ENCODE peak calls at places on chromosome 17, in five cellular contexts. T, X, D, W and U are unnamed samples.

GRCh38 chr17:40071720-40072480 is 9.1 kb downstream of the THRA start:
- DNase-seq in X (peak), D (no peak), W (peak), T (peak), U (peak)

GRCh38 chr17:57009737-57010445 is 32.0 kb downstream of the SCPEP1 start:
- DNase-seq in D (peak), X (no peak), W (peak), T (peak), U (peak)

GRCh38 chr17:2094891-2095535 is 40.1 kb downstream of the HIC1 start:
- DNase-seq in X (no peak), D (no peak), W (peak), T (peak), U (peak)

GRCh38 chr17:36728030-36728991 is 126.9 kb downstream of the MRM1 start:
- DNase-seq in T (no peak), D (peak), W (no peak), X (no peak), U (peak)

GRCh38 chr17:16473286-16474011 is 18.5 kb downstream of the LRRC75A start:
- DNase-seq in D (no peak), T (no peak), W (no peak), X (no peak), U (no peak)

GRCh38 chr17:70353408-70354092 is 184.2 kb downstream of the KCNJ2 start:
- DNase-seq in T (no peak), D (no peak), W (no peak), X (no peak), U (no peak)

GRCh38 chr17:1683489-1683888 is 1.2 kb downstream of the PRPF8 start:
- DNase-seq in T (no peak), W (no peak), D (no peak), X (no peak), U (no peak)

GRCh38 chr17:6713130-6713917 is at the start of gene SLC13A5:
- DNase-seq in X (no peak), W (no peak), T (peak), D (no peak), U (peak)

GRCh38 chr17:1197781-1198490 is 18.2 kb upstream of the ABR start:
- DNase-seq in X (no peak), D (no peak), W (peak), T (peak), U (no peak)

GRCh38 chr17:65963179-65963578 is 228.8 kb downstream of the CEP112 start:
- DNase-seq in W (no peak), T (no peak), D (no peak), X (no peak), U (no peak)

GRCh38 chr17:36151891-36152638 is 24.4 kb downstream of the TBC1D3B start:
- DNase-seq in X (no peak), W (no peak), T (no peak), D (no peak), U (no peak)

GRCh38 chr17:70636517-70637133 is 467.3 kb downstream of the KCNJ2 start:
- DNase-seq in D (peak), T (no peak), X (no peak), W (no peak), U (peak)

GRCh38 chr17:28901866-28902818 is 737 bp downstream of the DHRS13 start:
- DNase-seq in W (peak), T (peak), D (no peak), X (no peak), U (peak)

GRCh38 chr17:28898261-28898955 is 875 bp upstream of the FLOT2 start:
- DNase-seq in D (no peak), X (no peak), T (no peak), W (no peak), U (no peak)

GRCh38 chr17:28902819-28903545 is at the start of gene DHRS13:
- DNase-seq in X (peak), T (peak), W (peak), D (no peak), U (peak)

GRCh38 chr17:28899212-28899815 is 1.8 kb upstream of the FLOT2 start:
- DNase-seq in W (no peak), T (no peak), D (no peak), X (no peak), U (no peak)

DNA sequence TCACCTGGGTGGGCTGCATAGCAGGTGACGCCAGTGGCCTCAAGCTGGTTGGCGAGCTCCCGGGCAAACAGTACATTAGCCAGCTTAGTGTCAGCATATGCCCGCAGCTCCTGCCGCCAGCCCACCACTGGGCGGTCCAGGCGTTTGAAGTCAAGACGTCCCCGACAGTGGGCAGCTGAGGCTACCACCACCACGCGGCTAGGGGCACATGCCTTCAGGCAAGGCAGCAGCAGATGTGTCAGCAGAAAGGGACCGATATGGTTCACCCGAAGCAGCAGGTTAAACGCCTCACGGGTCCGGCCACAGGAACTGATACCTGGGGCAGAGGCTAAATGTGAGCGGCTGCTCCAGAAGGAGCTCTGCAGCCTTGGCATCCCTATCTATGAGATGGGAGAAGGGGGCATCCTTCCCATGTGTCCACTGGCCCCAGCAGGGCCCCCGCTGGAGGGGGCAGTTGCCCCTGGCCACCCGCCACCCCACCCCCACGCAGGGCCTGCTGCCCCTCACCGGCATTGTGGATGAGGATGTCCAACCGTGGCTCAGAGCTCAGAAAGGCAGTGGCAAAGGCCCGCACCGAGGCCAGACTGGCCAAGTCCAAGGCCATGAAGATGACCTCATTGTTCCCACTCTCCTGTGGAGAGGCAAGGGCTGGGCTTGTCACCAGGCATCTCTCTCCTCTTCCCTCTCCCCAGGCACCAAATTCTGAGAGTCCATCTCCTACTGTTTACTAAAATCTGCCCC is 1.7 kb downstream of the DHRS13 start:
- DNase-seq in W (no peak), X (no peak), T (no peak), D (no peak), U (no peak)
- H3K4me3 ChIP-seq in W (no peak), X (no peak), T (no peak), D (peak), U (no peak)

GRCh38 chr17:18318771-18319450 is 3.8 kb downstream of the SMCR8 start:
- DNase-seq in W (no peak), T (no peak), D (no peak), X (no peak), U (no peak)

GRCh38 chr17:18315498-18316360 is 636 bp downstream of the SMCR8 start:
- DNase-seq in X (no peak), T (no peak), W (no peak), D (no peak), U (no peak)

GRCh38 chr17:18320301-18320700 is 5.2 kb downstream of the SMCR8 start:
- DNase-seq in D (no peak), X (no peak), W (no peak), T (no peak), U (no peak)

GRCh38 chr17:18319604-18320256 is 4.6 kb downstream of the SMCR8 start:
- DNase-seq in D (no peak), X (no peak), T (no peak), W (no peak), U (peak)

GRCh38 chr17:18318122-18318521 is 3.0 kb downstream of the SMCR8 start:
- DNase-seq in T (no peak), D (no peak), X (no peak), W (no peak), U (no peak)
- H3K4me3 ChIP-seq in T (no peak), D (peak), X (no peak), W (peak), U (no peak)

DNA sequence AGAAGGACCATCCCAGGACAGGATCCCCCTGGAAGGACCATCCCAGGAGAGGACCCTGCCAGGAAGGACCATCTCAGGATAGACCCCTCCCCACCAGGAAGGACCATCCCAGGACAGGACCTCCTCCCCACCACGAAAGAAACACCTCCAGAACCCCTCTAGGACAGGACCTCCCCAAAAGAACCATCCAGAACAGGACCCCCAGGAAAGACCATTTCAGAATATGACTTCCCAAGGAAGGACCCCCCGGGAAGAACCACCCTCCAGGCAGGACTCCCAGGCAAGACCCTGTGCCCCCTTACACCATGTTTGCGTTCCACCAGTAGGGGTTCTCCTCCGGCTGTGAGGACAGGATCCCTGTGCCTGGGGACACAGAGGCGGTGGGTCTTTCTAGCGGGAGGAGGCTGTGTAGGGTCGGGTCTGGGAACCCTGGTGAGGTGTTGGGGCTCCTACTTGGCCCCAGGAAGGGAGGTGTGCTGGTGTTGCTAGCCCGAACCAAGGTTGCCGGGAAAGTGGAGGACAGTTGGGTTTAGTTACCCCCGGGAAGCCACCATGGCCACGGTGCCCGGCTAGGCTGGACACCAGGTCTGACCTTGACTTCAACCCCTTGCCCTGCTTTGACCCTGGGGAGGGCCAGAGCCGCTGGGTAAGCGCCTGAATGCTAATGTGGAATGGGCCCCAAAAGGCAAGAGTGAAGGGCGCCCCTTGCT is 2.2 kb downstream of the NOTUM start:
- DNase-seq in X (peak), D (no peak), W (no peak), T (no peak), U (no peak)
- H3K4me3 ChIP-seq in X (no peak), D (peak), W (peak), T (peak), U (peak)

DNA sequence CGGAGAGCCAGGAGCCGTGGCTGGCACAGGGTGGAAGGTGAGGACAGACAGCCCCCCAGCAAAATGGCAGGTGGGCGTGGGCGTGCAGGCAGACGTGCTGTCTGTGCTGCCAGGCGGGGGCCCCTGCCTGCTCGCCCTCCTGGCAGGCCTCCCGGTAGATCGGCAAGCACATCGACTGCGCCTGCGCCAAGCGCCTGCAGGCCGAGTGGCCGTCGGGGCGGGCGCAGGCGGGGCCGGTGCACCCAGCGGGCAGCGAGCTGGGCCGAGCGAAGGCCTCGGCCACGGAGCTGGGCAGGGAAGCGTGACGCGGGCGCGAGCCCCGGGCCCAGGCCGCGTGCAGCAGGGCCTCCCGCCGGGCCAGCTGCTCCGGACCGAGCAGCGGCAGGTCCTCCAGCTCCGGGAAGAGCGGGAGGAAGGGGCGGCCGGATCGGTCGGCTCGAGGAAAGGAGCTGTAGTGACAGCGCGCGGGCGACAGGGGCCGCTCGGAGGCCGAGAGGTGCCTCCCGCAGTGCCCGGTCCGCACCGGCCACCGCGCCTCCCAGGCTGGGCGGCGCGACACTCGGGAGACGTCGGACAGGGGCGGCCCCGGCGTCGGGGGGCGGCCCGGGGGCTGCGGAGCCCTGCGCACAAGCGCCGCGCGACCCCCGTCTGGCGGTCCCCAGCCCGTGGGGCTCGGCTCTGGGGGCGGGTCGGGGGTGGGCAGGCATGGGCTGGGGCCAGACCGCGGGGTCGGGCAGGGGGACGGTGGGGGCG is 16.9 kb downstream of the GRIN2C start:
- DNase-seq in T (peak), W (peak), D (no peak), X (no peak), U (peak)
- H3K4me3 ChIP-seq in T (peak), W (peak), D (peak), X (peak), U (peak)

GRCh38 chr17:43576563-43577229 is 30.6 kb upstream of the ETV4 start:
- DNase-seq in W (peak), D (peak), T (peak), X (no peak), U (peak)
- H3K4me3 ChIP-seq in W (no peak), D (no peak), T (no peak), X (no peak), U (no peak)

GRCh38 chr17:34989473-34989872 is 9.2 kb downstream of the LIG3 start:
- DNase-seq in T (no peak), W (no peak), X (no peak), D (no peak), U (no peak)

GRCh38 chr17:34993031-34993430 is 12.7 kb downstream of the LIG3 start:
- DNase-seq in X (no peak), W (no peak), T (no peak), D (no peak), U (no peak)

GRCh38 chr17:34988644-34989043 is 8.3 kb downstream of the LIG3 start:
- DNase-seq in T (no peak), D (no peak), X (no peak), W (no peak), U (no peak)

GRCh38 chr17:34991606-34992005 is 11.3 kb downstream of the LIG3 start:
- DNase-seq in X (no peak), D (no peak), W (no peak), T (no peak), U (no peak)

GRCh38 chr17:34990921-34991365 is 10.6 kb downstream of the LIG3 start:
- DNase-seq in T (no peak), W (no peak), X (no peak), D (no peak), U (no peak)
- H3K4me3 ChIP-seq in T (no peak), W (no peak), X (no peak), D (no peak), U (no peak)

GRCh38 chr17:76744747-76745146 is 6.8 kb downstream of the MFSD11 start:
- DNase-seq in W (no peak), X (no peak), D (no peak), T (no peak), U (no peak)
- H3K4me3 ChIP-seq in W (no peak), X (no peak), D (no peak), T (no peak), U (no peak)

DNA sequence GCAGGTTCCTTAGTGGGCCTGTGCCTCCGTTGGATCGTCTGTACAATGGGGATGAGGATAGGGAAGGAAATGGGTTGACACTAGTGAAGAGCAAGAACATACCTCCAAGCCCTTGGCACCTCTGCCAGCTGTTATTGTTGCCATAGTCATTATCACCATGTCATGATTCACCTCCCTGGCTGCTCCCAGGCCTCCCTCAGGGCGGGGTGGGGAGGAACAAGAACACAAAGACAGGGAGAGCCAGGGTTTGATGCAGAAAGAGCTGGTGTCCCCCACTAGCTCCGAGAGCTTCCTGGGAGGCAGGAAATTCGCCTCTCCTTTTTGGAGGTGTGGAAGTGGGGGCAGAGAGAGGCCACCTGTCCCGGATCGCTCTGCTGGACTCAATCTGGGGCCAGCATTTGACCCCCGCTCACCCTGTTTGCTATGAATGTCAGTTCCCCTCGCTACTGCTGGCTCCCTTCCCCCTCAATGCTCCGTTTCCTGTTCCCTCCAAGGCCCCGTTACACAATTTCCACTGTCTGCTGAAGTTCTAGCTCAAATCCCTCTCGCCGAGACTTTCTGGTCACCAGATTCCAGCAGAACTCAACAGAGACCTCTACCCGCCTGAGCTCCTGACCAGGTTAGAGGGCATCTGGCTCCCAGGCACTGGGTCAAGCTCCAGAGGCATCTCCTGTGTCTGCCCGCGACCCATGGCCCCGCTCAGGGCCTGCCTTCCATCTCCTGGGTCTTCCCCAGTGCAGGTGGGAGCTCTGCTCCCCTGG is 9.1 kb downstream of the TIMP2 start:
- DNase-seq in X (no peak), T (no peak), W (peak), D (no peak), U (no peak)
- H3K4me3 ChIP-seq in X (no peak), T (no peak), W (peak), D (peak), U (no peak)

DNA sequence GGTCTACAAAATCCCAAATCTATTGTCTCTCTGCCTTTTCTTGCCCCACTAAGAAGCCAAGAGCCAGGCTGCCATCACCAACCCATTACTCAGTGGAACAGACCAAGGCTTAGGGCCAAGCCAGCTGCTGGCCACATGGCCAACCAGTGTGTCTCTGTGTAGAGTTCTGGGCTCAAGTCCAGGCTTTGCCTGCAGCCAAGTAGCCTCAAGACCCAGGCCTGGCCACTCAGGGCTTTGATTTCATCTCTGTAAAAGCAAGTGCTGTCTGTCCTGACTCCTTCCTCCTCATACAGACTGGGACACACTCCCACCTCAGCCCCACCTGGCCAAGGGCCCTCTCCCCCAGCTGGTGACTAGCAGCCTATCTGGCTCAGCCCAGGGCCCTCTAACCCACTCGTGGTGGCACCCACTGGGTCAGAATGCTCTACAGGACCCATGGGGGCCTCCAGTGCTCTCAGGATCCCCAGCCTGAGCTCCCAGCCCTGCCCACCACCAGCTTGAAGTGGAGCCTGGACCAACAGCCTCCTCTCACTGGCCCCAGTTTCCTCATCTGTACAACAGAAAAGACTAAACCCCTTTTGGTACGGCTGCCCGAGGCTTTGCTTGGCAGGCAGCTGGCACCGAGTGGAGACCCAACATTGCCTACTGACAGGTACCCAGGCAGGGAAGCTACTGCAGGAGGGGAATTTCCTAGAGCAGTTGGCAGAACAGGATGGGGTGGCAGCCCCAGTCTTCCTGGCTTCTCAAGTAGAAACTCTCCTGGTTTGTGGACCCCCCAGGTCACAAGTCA is 14.4 kb downstream of the SREBF1 start:
- DNase-seq in T (peak), D (no peak), W (peak), X (no peak), U (no peak)
- H3K4me3 ChIP-seq in T (peak), D (peak), W (peak), X (peak), U (peak)

DNA sequence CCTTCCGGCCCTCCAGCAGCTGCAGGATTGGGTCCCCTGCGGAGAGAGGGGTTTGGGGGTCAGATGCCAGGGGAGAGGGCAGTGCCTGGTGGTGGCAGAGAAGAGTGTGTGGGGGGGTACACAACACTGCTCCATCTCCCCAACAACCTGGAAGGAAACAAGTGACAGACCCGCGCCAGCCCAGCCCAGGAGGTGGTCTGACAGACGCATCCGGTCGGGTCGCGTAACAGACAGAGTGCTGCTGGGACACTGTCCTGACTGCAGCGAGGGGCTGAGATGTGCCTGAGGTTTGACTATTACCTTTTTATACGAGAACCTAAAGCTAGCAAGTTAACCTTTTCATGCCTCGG is 16.2 kb downstream of the UNC13D start:
- DNase-seq in D (no peak), W (no peak), T (no peak), X (no peak), U (no peak)
- H3K4me3 ChIP-seq in D (no peak), W (peak), T (no peak), X (no peak), U (peak)